ENCODE peak calls at places on chromosomes 6 and 20, in four cellular contexts. One of them, this sample, is unnamed.

GRCh38 chr20:41480054-41480770 is 113.6 kb upstream of the EMILIN3 start:
- DNase-seq in left ventricle myocardium inferior: no peak
- DNase-seq in upper lobe of right lung: no peak
- DNase-seq in GM12865: peak
- DNase-seq in this sample: no peak

GRCh38 chr6:46323966-46324622 is 153.3 kb upstream of the ENPP5 start:
- DNase-seq in left ventricle myocardium inferior: no peak
- DNase-seq in upper lobe of right lung: no peak
- DNase-seq in GM12865: no peak
- DNase-seq in this sample: no peak

GRCh38 chr6:38773338-38773737 is 58.2 kb downstream of the DNAH8 start:
- DNase-seq in left ventricle myocardium inferior: no peak
- DNase-seq in upper lobe of right lung: no peak
- DNase-seq in GM12865: peak
- DNase-seq in this sample: no peak

GRCh38 chr20:43901296-43901695 is 13.4 kb upstream of the TOX2 start:
- DNase-seq in left ventricle myocardium inferior: no peak
- DNase-seq in upper lobe of right lung: no peak
- DNase-seq in GM12865: no peak
- DNase-seq in this sample: no peak

GRCh38 chr6:158908596-158908995 is 89.4 kb upstream of the EZR start:
- DNase-seq in left ventricle myocardium inferior: no peak
- DNase-seq in upper lobe of right lung: no peak
- DNase-seq in GM12865: no peak
- DNase-seq in this sample: no peak

GRCh38 chr20:48599106-48599747 is 228.6 kb downstream of the PREX1 start:
- DNase-seq in left ventricle myocardium inferior: no peak
- DNase-seq in upper lobe of right lung: peak
- DNase-seq in GM12865: no peak
- DNase-seq in this sample: no peak

GRCh38 chr6:148926478-148926877 is 179.6 kb downstream of the UST start:
- DNase-seq in left ventricle myocardium inferior: no peak
- DNase-seq in upper lobe of right lung: no peak
- DNase-seq in GM12865: no peak
- DNase-seq in this sample: no peak

GRCh38 chr20:17938889-17939619 is 29.5 kb downstream of the SNX5 start:
- DNase-seq in left ventricle myocardium inferior: peak
- DNase-seq in upper lobe of right lung: peak
- DNase-seq in GM12865: peak
- DNase-seq in this sample: no peak

GRCh38 chr6:47650553-47651432 is 47.6 kb upstream of the ADGRF4 start:
- DNase-seq in left ventricle myocardium inferior: no peak
- DNase-seq in upper lobe of right lung: no peak
- DNase-seq in GM12865: no peak
- DNase-seq in this sample: no peak

GRCh38 chr20:3181270-3181669 is 7.9 kb upstream of the LZTS3 start:
- DNase-seq in left ventricle myocardium inferior: no peak
- DNase-seq in upper lobe of right lung: no peak
- DNase-seq in GM12865: no peak
- DNase-seq in this sample: no peak

GRCh38 chr6:158879180-158879579 is 60.0 kb upstream of the EZR start:
- DNase-seq in left ventricle myocardium inferior: no peak
- DNase-seq in upper lobe of right lung: no peak
- DNase-seq in GM12865: peak
- DNase-seq in this sample: no peak

GRCh38 chr6:73610444-73611275 is 43.1 kb downstream of the SLC17A5 start:
- DNase-seq in left ventricle myocardium inferior: no peak
- DNase-seq in upper lobe of right lung: no peak
- DNase-seq in GM12865: peak
- DNase-seq in this sample: no peak

GRCh38 chr6:139135578-139136545 is 982 bp downstream of the HECA start:
- DNase-seq in left ventricle myocardium inferior: peak
- DNase-seq in upper lobe of right lung: peak
- DNase-seq in GM12865: peak
- DNase-seq in this sample: no peak

GRCh38 chr6:37160922-37161778 is 8.8 kb upstream of the PIM1 start:
- DNase-seq in left ventricle myocardium inferior: no peak
- DNase-seq in upper lobe of right lung: no peak
- DNase-seq in GM12865: peak
- DNase-seq in this sample: no peak

GRCh38 chr6:110628330-110628729 is 151.9 kb upstream of the SLC22A16 start:
- DNase-seq in left ventricle myocardium inferior: no peak
- DNase-seq in upper lobe of right lung: no peak
- DNase-seq in GM12865: no peak
- DNase-seq in this sample: no peak

GRCh38 chr20:16128538-16129106 is 444.6 kb downstream of the KIF16B start:
- DNase-seq in left ventricle myocardium inferior: no peak
- DNase-seq in upper lobe of right lung: no peak
- DNase-seq in GM12865: no peak
- DNase-seq in this sample: no peak
- TF ChIP-seq CTCF in left ventricle myocardium inferior: no peak
- TF ChIP-seq CTCF in upper lobe of right lung: no peak
- TF ChIP-seq CTCF in GM12865: no peak
- TF ChIP-seq CTCF in this sample: no peak

GRCh38 chr6:75145976-75146375 is 59.9 kb downstream of the COL12A1 start:
- DNase-seq in left ventricle myocardium inferior: no peak
- DNase-seq in upper lobe of right lung: no peak
- DNase-seq in GM12865: no peak
- DNase-seq in this sample: no peak
- TF ChIP-seq CTCF in left ventricle myocardium inferior: no peak
- TF ChIP-seq CTCF in upper lobe of right lung: no peak
- TF ChIP-seq CTCF in GM12865: no peak
- TF ChIP-seq CTCF in this sample: no peak

GRCh38 chr6:32240686-32241085 is 16.8 kb upstream of the NOTCH4 start:
- DNase-seq in left ventricle myocardium inferior: no peak
- DNase-seq in upper lobe of right lung: no peak
- DNase-seq in GM12865: peak
- DNase-seq in this sample: no peak
- TF ChIP-seq CTCF in left ventricle myocardium inferior: no peak
- TF ChIP-seq CTCF in upper lobe of right lung: no peak
- TF ChIP-seq CTCF in GM12865: no peak
- TF ChIP-seq CTCF in this sample: no peak

DNA sequence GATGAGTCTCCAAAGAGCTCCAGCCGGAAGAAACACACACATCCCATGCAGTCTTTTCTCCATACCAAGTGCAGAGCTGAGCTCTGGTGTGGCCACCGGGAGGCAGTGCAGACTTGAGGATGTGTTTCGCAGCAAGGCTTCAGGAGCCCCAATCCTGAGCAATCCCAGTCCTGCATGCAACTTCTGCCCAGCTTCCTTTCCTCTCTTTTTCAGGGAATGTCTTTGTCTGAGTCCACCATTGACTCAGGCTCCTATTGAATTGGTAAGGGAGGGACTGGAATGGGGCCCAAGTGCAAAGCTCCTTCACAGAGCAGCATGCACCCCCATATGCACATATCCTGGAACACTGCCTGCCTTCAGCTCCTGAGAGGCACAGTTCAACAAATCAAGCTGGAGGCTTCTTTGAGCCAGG is 50.5 kb upstream of the ASIP start:
- DNase-seq in left ventricle myocardium inferior: peak
- DNase-seq in upper lobe of right lung: peak
- DNase-seq in GM12865: peak
- DNase-seq in this sample: peak
- TF ChIP-seq CTCF in left ventricle myocardium inferior: peak
- TF ChIP-seq CTCF in upper lobe of right lung: peak
- TF ChIP-seq CTCF in GM12865: peak
- TF ChIP-seq CTCF in this sample: peak

DNA sequence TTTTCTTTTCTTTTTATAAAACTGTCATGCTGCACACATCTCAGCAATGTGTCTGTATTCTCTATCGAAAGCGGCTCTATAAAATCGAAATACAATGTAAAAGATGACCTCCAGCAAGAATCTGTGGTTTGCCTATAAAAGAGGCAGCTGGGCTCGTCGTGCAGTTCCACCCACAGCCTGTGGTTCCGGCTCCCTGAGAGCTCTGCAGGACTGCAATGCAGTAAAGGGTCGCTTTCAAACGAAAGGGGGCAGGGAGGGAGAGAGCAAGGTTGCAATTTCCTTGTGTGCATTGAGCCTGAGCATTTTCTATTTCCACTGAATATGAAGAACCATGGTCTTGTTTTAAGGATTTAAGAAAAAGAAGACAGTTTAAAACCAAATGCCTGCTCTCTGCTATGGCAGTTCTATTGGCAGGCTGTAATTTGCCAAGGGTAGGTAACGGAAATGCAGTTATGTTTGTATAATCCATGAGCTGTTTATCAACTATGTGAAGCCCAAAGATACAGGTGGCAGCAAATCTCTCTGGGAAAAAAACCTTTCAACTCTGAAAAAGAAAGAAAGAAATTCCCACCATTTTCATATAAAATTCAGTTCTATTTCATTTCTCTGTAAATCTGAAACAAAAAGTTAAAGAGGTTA is 236.5 kb downstream of the HACE1 start:
- DNase-seq in left ventricle myocardium inferior: no peak
- DNase-seq in upper lobe of right lung: no peak
- DNase-seq in GM12865: peak
- DNase-seq in this sample: no peak
- TF ChIP-seq CTCF in left ventricle myocardium inferior: peak
- TF ChIP-seq CTCF in upper lobe of right lung: no peak
- TF ChIP-seq CTCF in GM12865: no peak
- TF ChIP-seq CTCF in this sample: no peak

DNA sequence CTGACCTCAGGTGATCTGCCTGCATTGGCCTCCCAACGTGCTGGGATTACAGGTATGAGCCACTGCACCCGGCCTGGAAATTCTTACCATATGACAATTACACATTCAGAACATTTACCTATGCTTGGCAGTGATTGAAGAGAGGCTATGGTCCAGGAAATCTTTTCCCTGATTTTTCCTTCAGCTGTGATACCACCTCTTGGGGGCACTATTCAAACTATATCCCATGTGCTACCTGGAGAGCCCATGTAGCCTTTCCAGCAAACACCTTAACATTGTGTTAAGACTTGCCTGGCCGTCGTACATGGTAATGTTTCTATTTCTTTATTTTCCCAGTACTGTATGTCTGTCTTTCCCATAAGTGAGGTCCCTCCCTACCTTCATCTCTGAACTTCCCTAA is 61.7 kb upstream of the C20orf144 start:
- DNase-seq in left ventricle myocardium inferior: no peak
- DNase-seq in upper lobe of right lung: no peak
- DNase-seq in GM12865: no peak
- DNase-seq in this sample: no peak
- TF ChIP-seq CTCF in left ventricle myocardium inferior: no peak
- TF ChIP-seq CTCF in upper lobe of right lung: no peak
- TF ChIP-seq CTCF in GM12865: no peak
- TF ChIP-seq CTCF in this sample: no peak

DNA sequence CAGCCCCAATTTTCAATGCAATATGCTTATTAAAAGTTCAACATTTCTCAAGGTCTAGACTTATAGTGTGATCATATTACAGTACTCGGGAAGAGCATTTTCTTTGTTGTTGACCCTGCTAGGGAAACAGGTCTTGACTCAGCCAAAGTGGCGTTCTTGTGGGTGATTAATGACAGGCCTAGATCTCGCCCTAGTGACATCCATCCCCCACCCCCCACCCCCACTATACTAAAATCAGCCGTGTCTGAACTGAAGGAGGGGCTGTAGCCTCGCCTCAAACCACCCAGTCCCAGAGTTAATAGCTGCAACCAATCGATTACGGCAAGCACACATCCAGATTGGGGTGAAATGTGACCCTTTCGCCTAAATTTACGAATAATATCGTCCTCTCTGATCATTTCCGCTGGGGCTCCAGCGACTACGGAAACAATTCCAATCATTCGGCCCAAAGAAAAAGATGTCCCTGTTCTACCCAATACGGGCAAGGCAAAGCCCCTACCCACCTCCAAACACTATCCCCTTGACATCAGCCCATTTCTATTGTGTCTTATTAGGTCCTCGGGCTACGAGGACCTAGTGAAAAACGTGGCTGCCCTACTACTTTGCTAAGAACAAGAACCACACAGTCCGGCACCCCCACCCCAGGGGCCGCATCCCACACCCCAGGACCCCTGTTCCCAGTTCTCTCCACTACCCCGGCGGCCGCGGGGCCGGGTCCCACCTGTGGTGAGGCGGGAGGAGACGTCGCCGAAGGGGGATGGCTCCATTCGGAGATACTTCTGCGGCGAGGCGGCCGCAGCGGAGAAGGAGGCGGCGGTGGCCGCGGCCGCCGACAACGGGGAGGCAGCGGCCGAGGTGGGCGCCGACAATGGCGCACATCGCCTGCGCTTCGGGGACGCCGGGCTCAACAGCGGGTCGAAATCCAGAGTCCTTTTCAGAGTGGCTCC is 1.0 kb downstream of the AKIRIN2 start:
- DNase-seq in left ventricle myocardium inferior: peak
- DNase-seq in upper lobe of right lung: no peak
- DNase-seq in GM12865: peak
- DNase-seq in this sample: peak
- TF ChIP-seq CTCF in left ventricle myocardium inferior: no peak
- TF ChIP-seq CTCF in upper lobe of right lung: no peak
- TF ChIP-seq CTCF in GM12865: peak
- TF ChIP-seq CTCF in this sample: peak

This sample was measured in AG09319.